ENCODE peak calls at places on chromosomes 12 and 14, in ten cellular contexts. One of them, this sample, is unnamed.
A peak's percentile ranks its signal among the peaks of the same experiment; 100 is the strongest.

GRCh38 chr14:30462358-30462757 is 96.6 kb upstream of the G2E3 start:
- DNase-seq in body of pancreas: no peak
- DNase-seq in endothelial cell of umbilical vein: no peak
- DNase-seq in right lobe of liver: no peak
- DNase-seq in stomach: no peak
- DNase-seq in uterus: no peak
- DNase-seq in esophagus squamous epithelium: no peak
- DNase-seq in breast epithelium: no peak
- DNase-seq in H1: no peak
- DNase-seq in ovary: no peak
- DNase-seq in this sample: no peak

GRCh38 chr14:24960816-24961215 is 89.1 kb downstream of the STXBP6 start:
- DNase-seq in esophagus squamous epithelium: no peak
- DNase-seq in body of pancreas: no peak
- DNase-seq in endothelial cell of umbilical vein: no peak
- DNase-seq in H1: no peak
- DNase-seq in uterus: no peak
- DNase-seq in right lobe of liver: no peak
- DNase-seq in breast epithelium: no peak
- DNase-seq in stomach: no peak
- DNase-seq in ovary: no peak
- DNase-seq in this sample: no peak

GRCh38 chr14:60915781-60916180 is 65.1 kb downstream of the TRMT5 start:
- DNase-seq in stomach: no peak
- DNase-seq in H1: no peak
- DNase-seq in breast epithelium: no peak
- DNase-seq in right lobe of liver: no peak
- DNase-seq in esophagus squamous epithelium: no peak
- DNase-seq in uterus: no peak
- DNase-seq in ovary: no peak
- DNase-seq in endothelial cell of umbilical vein: no peak
- DNase-seq in body of pancreas: no peak
- DNase-seq in this sample: no peak

GRCh38 chr12:26338574-26339572 is 143.5 kb downstream of the SSPN start:
- DNase-seq in H1: no peak
- DNase-seq in ovary: no peak
- DNase-seq in breast epithelium: no peak
- DNase-seq in body of pancreas: no peak
- DNase-seq in stomach: no peak
- DNase-seq in right lobe of liver: no peak
- DNase-seq in esophagus squamous epithelium: no peak
- DNase-seq in uterus: no peak
- DNase-seq in endothelial cell of umbilical vein: peak; percentile 21
- DNase-seq in this sample: no peak

GRCh38 chr12:47867496-47867941 is 37.3 kb downstream of the VDR start:
- DNase-seq in right lobe of liver: no peak
- DNase-seq in endothelial cell of umbilical vein: peak; percentile 63
- DNase-seq in uterus: no peak
- DNase-seq in esophagus squamous epithelium: no peak
- DNase-seq in body of pancreas: no peak
- DNase-seq in breast epithelium: no peak
- DNase-seq in ovary: no peak
- DNase-seq in H1: no peak
- DNase-seq in stomach: no peak
- DNase-seq in this sample: no peak

GRCh38 chr14:98754343-98755025 is 517.5 kb downstream of the BCL11B start:
- DNase-seq in body of pancreas: no peak
- DNase-seq in right lobe of liver: no peak
- DNase-seq in endothelial cell of umbilical vein: no peak
- DNase-seq in breast epithelium: no peak
- DNase-seq in ovary: no peak
- DNase-seq in esophagus squamous epithelium: no peak
- DNase-seq in uterus: no peak
- DNase-seq in H1: no peak
- DNase-seq in stomach: no peak
- DNase-seq in this sample: peak; percentile 9

GRCh38 chr12:101823891-101824290 is 6.9 kb downstream of the GNPTAB start:
- DNase-seq in breast epithelium: peak; percentile 34
- DNase-seq in esophagus squamous epithelium: no peak
- DNase-seq in endothelial cell of umbilical vein: peak; percentile 18
- DNase-seq in body of pancreas: peak; percentile 36
- DNase-seq in uterus: peak; percentile 18
- DNase-seq in right lobe of liver: no peak
- DNase-seq in stomach: peak; percentile 53
- DNase-seq in H1: no peak
- DNase-seq in ovary: no peak
- DNase-seq in this sample: peak; percentile 80

GRCh38 chr12:11837318-11837934 is 188.0 kb downstream of the ETV6 start:
- DNase-seq in esophagus squamous epithelium: no peak
- DNase-seq in ovary: no peak
- DNase-seq in breast epithelium: peak; percentile 52
- DNase-seq in uterus: no peak
- DNase-seq in body of pancreas: no peak
- DNase-seq in stomach: no peak
- DNase-seq in right lobe of liver: no peak
- DNase-seq in H1: no peak
- DNase-seq in endothelial cell of umbilical vein: no peak
- DNase-seq in this sample: no peak

GRCh38 chr12:98431089-98431488 is 84.3 kb upstream of the TMPO start:
- DNase-seq in uterus: no peak
- DNase-seq in breast epithelium: no peak
- DNase-seq in stomach: no peak
- DNase-seq in body of pancreas: no peak
- DNase-seq in H1: no peak
- DNase-seq in right lobe of liver: no peak
- DNase-seq in ovary: no peak
- DNase-seq in endothelial cell of umbilical vein: no peak
- DNase-seq in esophagus squamous epithelium: no peak
- DNase-seq in this sample: no peak
- TF ChIP-seq POLR2A in uterus: no peak
- TF ChIP-seq POLR2A in breast epithelium: no peak
- TF ChIP-seq POLR2A in stomach: no peak
- TF ChIP-seq POLR2A in body of pancreas: no peak
- TF ChIP-seq POLR2A in H1: no peak
- TF ChIP-seq POLR2A in right lobe of liver: no peak
- TF ChIP-seq POLR2A in ovary: no peak
- TF ChIP-seq POLR2A in endothelial cell of umbilical vein: no peak
- TF ChIP-seq POLR2A in esophagus squamous epithelium: no peak
- TF ChIP-seq POLR2A in this sample: no peak

DNA sequence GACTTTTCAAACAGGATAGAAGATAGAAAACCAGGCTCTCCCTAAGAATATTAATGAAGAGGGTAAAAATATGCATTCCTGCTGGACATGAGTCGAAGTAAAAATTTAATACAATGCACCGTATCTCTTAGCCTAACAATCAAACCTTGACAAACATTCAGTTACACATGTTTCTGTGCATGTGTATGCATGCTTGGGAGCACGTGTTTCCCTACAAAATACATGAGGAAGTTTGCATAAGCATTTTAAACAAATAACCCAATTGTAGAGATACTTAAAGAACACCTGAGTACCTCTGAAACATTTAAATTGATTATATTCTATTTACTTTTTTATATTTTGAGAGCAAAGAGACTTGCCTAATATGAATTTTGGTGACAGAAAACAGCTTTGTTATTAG is 1763.7 kb upstream of the SEL1L start:
- DNase-seq in uterus: no peak
- DNase-seq in H1: no peak
- DNase-seq in body of pancreas: no peak
- DNase-seq in stomach: no peak
- DNase-seq in right lobe of liver: no peak
- DNase-seq in esophagus squamous epithelium: no peak
- DNase-seq in ovary: no peak
- DNase-seq in breast epithelium: no peak
- DNase-seq in endothelial cell of umbilical vein: no peak
- DNase-seq in this sample: no peak
- H3K4me3 ChIP-seq in uterus: no peak overlapping the region
- H3K4me3 ChIP-seq in H1: no peak overlapping the region
- H3K4me3 ChIP-seq in body of pancreas: no peak overlapping the region
- H3K4me3 ChIP-seq in stomach: no peak overlapping the region
- H3K4me3 ChIP-seq in right lobe of liver: no peak overlapping the region
- H3K4me3 ChIP-seq in esophagus squamous epithelium: no peak overlapping the region
- H3K4me3 ChIP-seq in ovary: no peak overlapping the region
- H3K4me3 ChIP-seq in breast epithelium: no peak overlapping the region
- H3K4me3 ChIP-seq in endothelial cell of umbilical vein: no peak overlapping the region
- H3K4me3 ChIP-seq in this sample: no peak overlapping the region

DNA sequence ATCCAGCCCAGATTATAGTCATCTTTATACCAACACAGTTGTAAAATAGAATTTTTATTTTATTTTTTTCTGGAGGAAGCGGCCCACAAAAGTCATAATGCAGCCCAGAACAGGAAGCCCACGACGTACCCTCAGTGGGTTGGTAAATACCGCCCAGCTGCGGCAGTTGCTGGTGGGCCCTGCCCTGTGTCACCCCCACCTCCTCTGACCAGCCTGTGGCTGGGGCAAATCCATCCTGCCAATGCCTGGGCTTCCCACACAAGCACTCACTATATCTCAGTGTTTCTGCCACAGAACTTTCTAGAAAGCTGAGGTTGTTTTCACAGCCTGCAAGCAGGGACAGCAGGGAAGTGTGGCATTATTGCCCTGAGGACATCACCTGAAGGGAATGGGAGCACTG is 171.4 kb upstream of the GSC start:
- DNase-seq in stomach: no peak
- DNase-seq in uterus: no peak
- DNase-seq in H1: no peak
- DNase-seq in breast epithelium: no peak
- DNase-seq in ovary: no peak
- DNase-seq in endothelial cell of umbilical vein: no peak
- DNase-seq in esophagus squamous epithelium: no peak
- DNase-seq in right lobe of liver: no peak
- DNase-seq in body of pancreas: no peak
- DNase-seq in this sample: no peak
- H3K36me3 ChIP-seq in stomach: no peaks in the 10 kb centered on the region
- H3K36me3 ChIP-seq in uterus: no peaks in the 10 kb centered on the region
- H3K36me3 ChIP-seq in H1: no peaks in the 10 kb centered on the region
- H3K36me3 ChIP-seq in breast epithelium: no peaks in the 10 kb centered on the region
- H3K36me3 ChIP-seq in ovary: no peaks in the 10 kb centered on the region
- H3K36me3 ChIP-seq in endothelial cell of umbilical vein: no peaks in the 10 kb centered on the region
- H3K36me3 ChIP-seq in esophagus squamous epithelium: no peaks in the 10 kb centered on the region
- H3K36me3 ChIP-seq in right lobe of liver: no peaks in the 10 kb centered on the region
- H3K36me3 ChIP-seq in body of pancreas: no peaks in the 10 kb centered on the region
- H3K36me3 ChIP-seq in this sample: no peaks in the 10 kb centered on the region

DNA sequence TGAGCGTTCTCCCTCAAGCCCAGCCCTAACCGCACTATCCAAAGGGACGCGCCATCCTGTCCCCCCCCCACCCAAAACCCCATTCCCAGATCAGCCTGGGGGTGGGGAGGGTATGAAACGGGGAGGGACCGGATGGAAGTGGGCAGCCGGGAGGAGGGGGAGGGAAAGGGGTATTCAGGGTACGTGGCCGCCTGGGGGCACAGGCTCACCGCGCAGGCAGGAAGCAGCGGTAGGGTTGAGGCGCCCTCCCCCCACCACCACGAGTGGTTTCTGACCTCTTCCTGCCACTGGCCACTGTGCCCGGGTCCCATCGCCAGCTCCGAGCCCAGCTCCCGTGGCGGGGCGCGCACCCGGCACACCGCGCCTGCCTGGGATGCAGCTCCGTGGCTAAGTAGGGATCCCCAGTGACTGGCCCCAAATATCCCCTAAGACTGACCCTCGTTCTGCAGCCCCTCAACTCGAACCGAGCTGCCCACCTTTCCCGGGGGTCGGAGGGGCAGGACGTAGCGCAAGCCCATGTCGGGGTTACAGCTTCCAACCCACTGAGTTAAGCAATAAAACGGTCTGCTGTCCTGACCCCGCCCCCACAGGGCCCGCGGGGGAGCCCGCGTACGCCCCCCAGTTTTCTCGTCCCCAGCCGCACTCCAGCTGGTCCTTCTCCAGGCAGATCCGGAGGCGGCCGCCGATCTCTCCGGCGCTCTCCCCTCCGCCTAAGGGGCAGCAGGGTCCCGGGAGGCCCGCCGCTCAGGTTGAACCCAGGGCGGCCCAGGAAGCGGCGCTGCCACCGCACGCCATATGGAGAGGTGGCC is 1.2 kb downstream of the ACTN1 start:
- DNase-seq in ovary: peak; percentile 86
- DNase-seq in uterus: peak; percentile 82
- DNase-seq in right lobe of liver: peak; percentile 81
- DNase-seq in esophagus squamous epithelium: no peak
- DNase-seq in endothelial cell of umbilical vein: peak; percentile 78
- DNase-seq in body of pancreas: peak; percentile 70
- DNase-seq in breast epithelium: peak; percentile 93
- DNase-seq in stomach: peak; percentile 44
- DNase-seq in H1: no peak
- DNase-seq in this sample: peak; percentile 27
- TF ChIP-seq POLR2A in ovary: peak; percentile 41
- TF ChIP-seq POLR2A in uterus: peak; percentile 53
- TF ChIP-seq POLR2A in right lobe of liver: peak; percentile 69
- TF ChIP-seq POLR2A in esophagus squamous epithelium: no peak
- TF ChIP-seq POLR2A in endothelial cell of umbilical vein: peak; percentile 84
- TF ChIP-seq POLR2A in body of pancreas: peak; percentile 17
- TF ChIP-seq POLR2A in breast epithelium: peak; percentile 23
- TF ChIP-seq POLR2A in stomach: no peak
- TF ChIP-seq POLR2A in H1: no peak
- TF ChIP-seq POLR2A in this sample: peak; percentile 26

GRCh38 chr14:73739899-73740685 is 25.9 kb upstream of the PNMA1 start:
- DNase-seq in right lobe of liver: no peak
- DNase-seq in uterus: no peak
- DNase-seq in esophagus squamous epithelium: no peak
- DNase-seq in breast epithelium: no peak
- DNase-seq in body of pancreas: no peak
- DNase-seq in ovary: no peak
- DNase-seq in endothelial cell of umbilical vein: no peak
- DNase-seq in H1: no peak
- DNase-seq in stomach: no peak
- DNase-seq in this sample: no peak
- H3K4me3 ChIP-seq in right lobe of liver: no peak overlapping the region
- H3K4me3 ChIP-seq in uterus: no peak overlapping the region
- H3K4me3 ChIP-seq in esophagus squamous epithelium: peak overlapping the region; percentile 27
- H3K4me3 ChIP-seq in breast epithelium: no peak overlapping the region
- H3K4me3 ChIP-seq in body of pancreas: no peak overlapping the region
- H3K4me3 ChIP-seq in ovary: no peak overlapping the region
- H3K4me3 ChIP-seq in endothelial cell of umbilical vein: no peak overlapping the region
- H3K4me3 ChIP-seq in H1: no peak overlapping the region
- H3K4me3 ChIP-seq in stomach: no peak overlapping the region
- H3K4me3 ChIP-seq in this sample: peak overlapping the region; percentile 31

DNA sequence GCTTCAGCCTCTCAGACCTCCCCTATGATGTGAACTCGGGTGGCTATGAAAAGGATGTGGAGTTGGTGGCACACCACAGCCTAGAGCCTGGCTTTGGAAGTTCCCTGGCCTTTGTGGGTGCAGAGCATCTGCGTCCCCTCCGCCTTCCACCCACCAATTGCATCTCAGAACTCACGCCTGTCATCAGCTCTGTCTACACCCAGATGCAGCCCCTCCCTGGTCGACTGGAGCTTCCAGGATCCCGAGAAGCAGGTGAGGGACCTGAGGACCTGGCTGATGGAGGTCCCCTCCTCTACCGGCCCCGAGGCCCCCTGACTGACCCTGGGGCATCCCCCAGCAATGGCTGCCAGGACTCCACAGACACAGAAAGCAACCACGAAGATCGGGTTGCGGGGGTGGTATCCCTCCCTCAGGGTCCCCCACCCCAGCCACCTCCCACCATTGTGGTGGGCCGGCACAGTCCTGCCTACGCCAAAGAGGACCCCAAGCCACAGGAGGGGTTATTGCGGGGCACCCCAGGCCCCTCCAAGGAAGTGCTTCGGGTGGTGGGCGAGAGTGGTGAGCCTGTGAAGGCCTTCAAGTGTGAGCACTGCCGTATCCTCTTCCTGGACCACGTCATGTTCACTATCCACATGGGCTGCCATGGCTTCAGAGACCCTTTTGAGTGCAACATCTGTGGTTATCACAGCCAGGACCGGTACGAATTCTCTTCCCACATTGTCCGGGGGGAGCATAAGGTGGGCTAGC is 7.0 kb upstream of the RPS26 start:
- DNase-seq in right lobe of liver: no peak
- DNase-seq in H1: no peak
- DNase-seq in breast epithelium: no peak
- DNase-seq in endothelial cell of umbilical vein: no peak
- DNase-seq in ovary: no peak
- DNase-seq in body of pancreas: no peak
- DNase-seq in esophagus squamous epithelium: no peak
- DNase-seq in stomach: no peak
- DNase-seq in uterus: no peak
- DNase-seq in this sample: no peak
- H3K36me3 ChIP-seq in right lobe of liver: no peaks in the 10 kb centered on the region
- H3K36me3 ChIP-seq in H1: peaks cover 27% of the 10 kb centered on the region
- H3K36me3 ChIP-seq in breast epithelium: no peaks in the 10 kb centered on the region
- H3K36me3 ChIP-seq in endothelial cell of umbilical vein: peaks cover 9% of the 10 kb centered on the region
- H3K36me3 ChIP-seq in ovary: no peaks in the 10 kb centered on the region
- H3K36me3 ChIP-seq in body of pancreas: peaks cover 3% of the 10 kb centered on the region
- H3K36me3 ChIP-seq in esophagus squamous epithelium: peaks cover 5% of the 10 kb centered on the region
- H3K36me3 ChIP-seq in stomach: peaks cover 59% of the 10 kb centered on the region
- H3K36me3 ChIP-seq in uterus: no peaks in the 10 kb centered on the region
- H3K36me3 ChIP-seq in this sample: peaks cover 47% of the 10 kb centered on the region

This sample was measured in gastrocnemius medialis.